ENCODE peak calls at places on chromosomes 16 and 17, in eight cellular contexts. S is fibroblast of lung, O is heart right ventricle, F is thoracic aorta, Z is ascending aorta, G is upper lobe of left lung, P is PC-3, T is IMR-90. U is an unnamed sample.
A peak's percentile ranks its signal among the peaks of the same experiment; 100 is the strongest.

GRCh38 chr17:14904406-14904805 is 360.7 kb downstream of the PMP22 start:
- DNase-seq in S (no peak), O (no peak), F (no peak), Z (no peak), G (no peak), P (no peak), T (peak; percentile 54), U (no peak)

GRCh38 chr16:578870-579405 is 9.2 kb downstream of the PIGQ start:
- DNase-seq in S (peak; percentile 71), O (peak; percentile 75), F (no peak), Z (no peak), G (peak; percentile 93), P (peak; percentile 48), T (peak; percentile 65), U (peak; percentile 38)

GRCh38 chr16:4682616-4683254 is 10.6 kb upstream of the NUDT16L1 start:
- DNase-seq in S (peak; percentile 27), O (peak; percentile 18), F (no peak), Z (no peak), G (peak; percentile 91), P (peak; percentile 54), T (peak; percentile 18), U (no peak)

GRCh38 chr17:73121513-73121912 is 29.0 kb upstream of the SLC39A11 start:
- DNase-seq in S (no peak), O (no peak), F (no peak), Z (no peak), G (no peak), P (no peak), T (no peak), U (no peak)

GRCh38 chr17:4547118-4547906 is 7.9 kb downstream of the MYBBP1A start:
- DNase-seq in S (no peak), O (no peak), F (no peak), Z (no peak), G (no peak), P (no peak), T (no peak), U (no peak)

GRCh38 chr16:65249768-65250167 is 127.9 kb upstream of the CDH11 start:
- DNase-seq in S (peak; percentile 45), O (peak; percentile 70), F (peak; percentile 27), Z (peak; percentile 11), G (no peak), P (no peak), T (no peak), U (no peak)

GRCh38 chr17:18190629-18191028 is 7.0 kb downstream of the ALKBH5 start:
- DNase-seq in S (no peak), O (no peak), F (no peak), Z (no peak), G (no peak), P (no peak), T (no peak), U (no peak)

GRCh38 chr16:68072038-68072695 is 13.0 kb upstream of the NFATC3 start:
- DNase-seq in S (no peak), O (no peak), F (no peak), Z (no peak), G (peak; percentile 39), P (peak; percentile 70), T (peak; percentile 78), U (peak; percentile 52)

GRCh38 chr16:1990336-1991134 is 765 bp downstream of the SYNGR3 start:
- DNase-seq in S (no peak), O (peak; percentile 20), F (no peak), Z (no peak), G (peak; percentile 90), P (no peak), T (no peak), U (no peak)

GRCh38 chr16:88306860-88307545 is 75.8 kb upstream of the ZNF469 start:
- DNase-seq in S (peak; percentile 99), O (no peak), F (no peak), Z (no peak), G (no peak), P (no peak), T (peak; percentile 99), U (peak; percentile 30)

GRCh38 chr17:57984226-57984890 is 3.7 kb downstream of the VEZF1 start:
- DNase-seq in S (peak; percentile 25), O (no peak), F (no peak), Z (no peak), G (no peak), P (no peak), T (no peak), U (no peak)

GRCh38 chr17:75059369-75060345 is 12.6 kb downstream of the KCTD2 start:
- DNase-seq in S (peak; percentile 50), O (no peak), F (no peak), Z (no peak), G (no peak), P (peak; percentile 60), T (peak; percentile 81), U (no peak)

GRCh38 chr17:17890773-17891759 is 54.3 kb upstream of the SREBF1 start:
- DNase-seq in S (peak; percentile 68), O (peak; percentile 38), F (no peak), Z (no peak), G (peak; percentile 47), P (peak; percentile 73), T (peak; percentile 72), U (peak; percentile 46)

GRCh38 chr17:47323382-47324223 is at the start of gene EFCAB13:
- DNase-seq in S (peak; percentile 81), O (peak; percentile 92), F (peak; percentile 83), Z (peak; percentile 62), G (peak; percentile 99), P (peak; percentile 95), T (peak; percentile 71), U (peak; percentile 96)

GRCh38 chr16:86122681-86123342 is 223.8 kb downstream of the IRF8 start:
- DNase-seq in S (no peak), O (no peak), F (no peak), Z (no peak), G (no peak), P (no peak), T (no peak), U (no peak)

GRCh38 chr16:53891409-53892139 is 187.6 kb downstream of the FTO start:
- DNase-seq in S (no peak), O (no peak), F (no peak), Z (no peak), G (no peak), P (no peak), T (no peak), U (no peak)

GRCh38 chr17:72790194-72790593 is 302.3 kb downstream of the SLC39A11 start:
- DNase-seq in S (no peak), O (no peak), F (no peak), Z (no peak), G (no peak), P (no peak), T (no peak), U (no peak)

GRCh38 chr16:54517181-54517580 is 230.6 kb upstream of the IRX3 start:
- DNase-seq in S (no peak), O (no peak), F (no peak), Z (no peak), G (no peak), P (no peak), T (no peak), U (no peak)

GRCh38 chr16:19700319-19700781 is 17.7 kb downstream of the KNOP1 start:
- DNase-seq in S (peak; percentile 84), O (no peak), F (no peak), Z (no peak), G (no peak), P (peak; percentile 77), T (peak; percentile 70), U (peak; percentile 17)

GRCh38 chr16:56930516-56931252 is 1.3 kb upstream of the HERPUD1 start:
- DNase-seq in S (no peak), O (no peak), F (no peak), Z (no peak), G (no peak), P (no peak), T (no peak), U (no peak)

GRCh38 chr16:53744449-53744848 is 40.5 kb downstream of the FTO start:
- DNase-seq in S (no peak), O (no peak), F (no peak), Z (no peak), G (no peak), P (peak; percentile 39), T (no peak), U (no peak)

DNA sequence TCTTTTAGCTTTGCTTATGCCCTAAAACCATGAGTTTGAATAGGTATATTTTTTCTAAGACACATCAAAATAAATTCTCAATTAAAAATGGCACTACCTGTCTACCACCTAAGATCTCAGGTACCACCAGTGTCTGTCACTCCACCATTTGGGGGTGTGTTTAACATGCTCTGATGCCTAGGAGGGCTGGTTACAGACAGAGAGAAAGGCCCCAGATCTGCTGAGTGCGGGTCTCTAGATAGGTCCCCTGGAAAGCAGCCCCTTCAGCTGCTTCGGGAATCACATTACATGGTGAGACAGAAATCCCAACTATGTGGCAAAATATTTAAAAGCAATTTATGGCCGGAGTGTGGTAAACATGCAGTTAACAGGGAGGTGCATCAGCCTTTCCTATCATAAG is 653 bp upstream of the VAC14 start:
- DNase-seq in S (no peak), O (no peak), F (no peak), Z (no peak), G (no peak), P (no peak), T (no peak), U (no peak)
- H3K4me3 ChIP-seq in S (peak overlapping the region; percentile 83), O (no peak overlapping the region), F (peak overlapping the region; percentile 87), Z (peak overlapping the region; percentile 98), G (no peak overlapping the region), P (peak overlapping the region; percentile 73), T (no peak overlapping the region), U (peak overlapping the region; percentile 63)

GRCh38 chr16:48592839-48593429 is 17.0 kb downstream of the N4BP1 start:
- DNase-seq in S (no peak), O (no peak), F (no peak), Z (no peak), G (no peak), P (no peak), T (no peak), U (no peak)
- H3K9me3 ChIP-seq in S (no peaks in the 10 kb centered on the region), O (no peaks in the 10 kb centered on the region), F (no peaks in the 10 kb centered on the region), Z (no peaks in the 10 kb centered on the region), G (peaks cover 18% of the 10 kb centered on the region), P (peaks cover 16% of the 10 kb centered on the region), T (peaks cover 13% of the 10 kb centered on the region), U (peaks cover 17% of the 10 kb centered on the region)

DNA sequence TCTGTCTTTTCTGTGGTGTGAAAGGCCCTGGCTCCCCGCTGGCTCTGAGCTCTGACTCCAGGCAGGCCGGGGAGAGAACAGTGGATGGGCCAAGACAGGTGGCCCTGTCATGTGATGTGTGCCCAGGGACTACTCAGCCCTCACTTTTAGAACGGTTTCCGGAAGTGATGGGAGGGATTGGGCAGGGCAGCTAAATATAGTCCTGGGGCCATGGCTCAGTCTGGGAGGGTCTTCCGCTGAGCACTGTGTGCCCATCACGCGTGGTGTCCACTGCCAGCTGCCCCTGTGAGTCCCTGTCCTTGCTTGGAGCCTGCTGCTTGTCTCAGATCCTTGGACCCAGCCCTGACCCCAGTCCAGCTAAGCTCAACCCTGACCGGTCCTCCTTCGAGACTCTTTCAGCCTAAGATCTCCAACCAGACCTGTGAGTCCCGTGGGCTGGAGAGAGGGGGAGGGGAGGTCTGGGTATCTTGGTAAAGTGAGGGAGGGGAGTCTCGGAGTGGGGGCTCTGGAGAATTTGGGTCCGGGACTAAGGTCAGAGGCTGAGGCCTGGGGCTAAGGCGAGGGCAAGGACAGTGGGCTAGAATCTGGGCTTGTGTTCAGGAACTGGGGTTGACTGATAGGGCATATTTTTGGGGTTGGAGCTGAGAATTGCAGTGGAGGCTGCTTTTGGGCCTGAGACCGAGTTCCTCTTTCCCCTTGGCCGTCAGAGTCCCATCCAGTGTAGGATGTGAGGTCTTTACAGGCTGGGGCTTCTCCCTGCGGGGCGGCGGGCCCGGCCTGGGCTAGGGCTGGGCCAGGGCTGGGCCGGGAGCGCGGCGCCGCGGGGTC is at the start of gene TRIM72:
- DNase-seq in S (no peak), O (no peak), F (no peak), Z (no peak), G (no peak), P (no peak), T (no peak), U (no peak)
- H3K27me3 ChIP-seq in S (peaks cover 36% of the 10 kb centered on the region), O (peaks cover 35% of the 10 kb centered on the region), F (no peaks in the 10 kb centered on the region), Z (peaks cover 3% of the 10 kb centered on the region), G (peaks cover 23% of the 10 kb centered on the region), P (peaks cover 10% of the 10 kb centered on the region), T (peaks cover 56% of the 10 kb centered on the region), U (peaks cover 11% of the 10 kb centered on the region)

GRCh38 chr17:43530303-43531081 is 15.6 kb downstream of the ETV4 start:
- DNase-seq in S (peak; percentile 95), O (peak; percentile 60), F (no peak), Z (no peak), G (peak; percentile 46), P (no peak), T (peak; percentile 93), U (no peak)
- H3K4me3 ChIP-seq in S (peak overlapping the region; percentile 38), O (no peak overlapping the region), F (peak overlapping the region; percentile 40), Z (peak overlapping the region; percentile 47), G (no peak overlapping the region), P (no peak overlapping the region), T (peak overlapping the region; percentile 32), U (no peak overlapping the region)